ENCODE peak calls at places on chromosomes 12 and 14, in seven cellular contexts. S is dorsolateral prefrontal cortex, R is choroid plexus epithelial cell, X is pancreas, C is ascending aorta, Z is HCT116, U is tibial artery. F is an unnamed sample.

GRCh38 chr12:132356686-132357622 is 27.6 kb upstream of the GALNT9 start:
- DNase-seq in S (peak), R (peak), X (no peak), C (no peak), Z (peak), U (no peak), F (no peak)

GRCh38 chr12:132622437-132623071 is 4.0 kb downstream of the P2RX2 start:
- DNase-seq in S (peak), R (peak), X (peak), C (no peak), Z (no peak), U (no peak), F (no peak)

GRCh38 chr12:92929957-92930356 is 862 bp upstream of the EEA1 start:
- DNase-seq in S (no peak), R (no peak), X (no peak), C (no peak), Z (no peak), U (no peak), F (no peak)

GRCh38 chr14:102579696-102580551 is 12.5 kb upstream of the RCOR1 start:
- DNase-seq in S (no peak), R (peak), X (no peak), C (no peak), Z (no peak), U (no peak), F (no peak)

GRCh38 chr12:29320295-29321090 is 60.5 kb downstream of the ERGIC2 start:
- DNase-seq in S (no peak), R (peak), X (no peak), C (no peak), Z (no peak), U (no peak), F (no peak)

GRCh38 chr12:779745-780734 is 27.7 kb downstream of the WNK1 start:
- DNase-seq in S (no peak), R (peak), X (no peak), C (no peak), Z (no peak), U (no peak), F (no peak)

GRCh38 chr14:93912785-93913184 is 14.4 kb upstream of the FAM181A start:
- DNase-seq in S (no peak), R (no peak), X (no peak), C (no peak), Z (no peak), U (no peak), F (no peak)

GRCh38 chr14:20757963-20758362 is 10.2 kb upstream of the EDDM3B start:
- DNase-seq in S (peak), R (no peak), X (no peak), C (no peak), Z (no peak), U (no peak), F (peak)

GRCh38 chr14:32468955-32469354 is 139.9 kb downstream of the AKAP6 start:
- DNase-seq in S (no peak), R (peak), X (no peak), C (no peak), Z (no peak), U (peak), F (no peak)

GRCh38 chr14:35419429-35419841 is 14.9 kb upstream of the NFKBIA start:
- DNase-seq in S (no peak), R (peak), X (no peak), C (no peak), Z (no peak), U (no peak), F (no peak)

GRCh38 chr12:51753980-51754675 is 94.4 kb downstream of the FIGNL2 start:
- DNase-seq in S (no peak), R (no peak), X (no peak), C (no peak), Z (no peak), U (no peak), F (no peak)

GRCh38 chr14:51455041-51455835 is 196.5 kb upstream of the FRMD6 start:
- DNase-seq in S (no peak), R (no peak), X (no peak), C (no peak), Z (no peak), U (no peak), F (no peak)

GRCh38 chr12:685388-685787 is 22.1 kb upstream of the NINJ2 start:
- DNase-seq in S (no peak), R (peak), X (no peak), C (no peak), Z (no peak), U (no peak), F (peak)

GRCh38 chr12:47991106-47991550 is 13.1 kb downstream of the COL2A1 start:
- DNase-seq in S (no peak), R (no peak), X (peak), C (no peak), Z (no peak), U (no peak), F (no peak)

GRCh38 chr14:86777950-86778602 is 1214.9 kb downstream of the GALC start:
- DNase-seq in S (no peak), R (peak), X (no peak), C (no peak), Z (no peak), U (no peak), F (no peak)

GRCh38 chr12:26658991-26659390 is 174.0 kb downstream of the ITPR2 start:
- DNase-seq in S (no peak), R (peak), X (no peak), C (no peak), Z (no peak), U (no peak), F (no peak)

GRCh38 chr12:57529831-57530230 is 7.2 kb downstream of the MBD6 start:
- DNase-seq in S (no peak), R (no peak), X (no peak), C (no peak), Z (no peak), U (no peak), F (no peak)

GRCh38 chr12:104863549-104863948 is 94.5 kb downstream of the SLC41A2 start:
- DNase-seq in S (no peak), R (no peak), X (no peak), C (no peak), Z (no peak), U (no peak), F (no peak)

GRCh38 chr14:68363841-68364711 is 428.8 kb downstream of the ZFP36L1 start:
- DNase-seq in S (no peak), R (peak), X (no peak), C (no peak), Z (no peak), U (peak), F (no peak)

GRCh38 chr14:99924379-99924778 is 131.2 kb downstream of the EML1 start:
- DNase-seq in S (no peak), R (no peak), X (no peak), C (no peak), Z (no peak), U (no peak), F (no peak)

GRCh38 chr12:122422769-122423257 is 344 bp upstream of the CLIP1 start:
- DNase-seq in S (peak), R (peak), X (no peak), C (no peak), Z (no peak), U (no peak), F (peak)

GRCh38 chr14:91021115-91021514 is 39.3 kb downstream of the RPS6KA5 start:
- DNase-seq in S (no peak), R (no peak), X (no peak), C (no peak), Z (no peak), U (no peak), F (no peak)

GRCh38 chr12:52796839-52797528 is 1.1 kb upstream of the KRT3 start:
- DNase-seq in S (no peak), R (no peak), X (no peak), C (no peak), Z (no peak), U (no peak), F (no peak)

GRCh38 chr12:51421266-51421884 is 3.3 kb upstream of the SLC4A8 start:
- DNase-seq in S (peak), R (peak), X (no peak), C (no peak), Z (peak), U (no peak), F (no peak)

GRCh38 chr14:23093993-23094665 is 807 bp downstream of the ACIN1 start:
- DNase-seq in S (peak), R (peak), X (no peak), C (no peak), Z (no peak), U (no peak), F (no peak)
- TF ChIP-seq CTCF in S (no peak), R (peak), X (no peak), C (no peak), Z (peak), U (no peak), F (no peak)

DNA sequence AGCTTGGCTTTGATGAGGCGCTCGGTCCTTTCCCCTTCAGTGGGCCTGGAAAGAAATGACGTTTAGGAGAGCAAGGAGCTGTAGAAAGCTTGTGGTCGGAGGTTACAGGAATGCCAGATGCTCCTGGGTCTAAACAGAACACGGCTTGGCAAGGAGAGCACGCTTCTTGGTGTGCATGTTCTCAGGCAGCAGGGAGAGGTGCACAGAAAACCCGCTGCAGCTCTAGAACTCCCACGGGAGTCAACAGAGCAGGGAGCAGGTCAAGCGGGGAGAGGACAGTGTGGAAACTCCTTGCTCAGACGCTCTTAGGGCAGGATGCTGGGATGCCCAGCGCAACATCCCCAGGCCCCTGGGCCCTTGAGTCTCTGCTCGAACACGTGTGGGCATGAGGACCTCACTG is 51.0 kb downstream of the SSH1 start:
- DNase-seq in S (no peak), R (peak), X (no peak), C (no peak), Z (no peak), U (no peak), F (no peak)
- TF ChIP-seq CTCF in S (no peak), R (no peak), X (no peak), C (no peak), Z (no peak), U (no peak), F (no peak)

DNA sequence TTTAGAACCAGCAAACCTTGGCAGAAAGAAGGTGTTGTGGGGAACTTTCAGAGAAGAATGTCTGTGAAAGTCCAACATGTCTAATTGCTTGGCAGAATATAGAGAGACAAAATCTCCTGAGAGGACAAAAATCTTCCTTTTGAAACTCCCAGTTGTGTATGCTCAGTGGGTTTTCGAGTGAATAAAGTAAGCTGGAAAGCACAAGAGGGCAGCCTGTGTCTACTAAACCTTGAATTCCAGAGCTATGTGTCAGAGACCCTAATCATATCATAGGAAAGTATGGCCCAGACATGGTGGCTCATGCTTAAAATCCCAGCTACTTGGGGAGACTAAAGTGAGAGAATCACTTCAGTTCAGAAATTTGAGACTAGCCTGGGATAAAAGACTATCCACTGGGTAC is 661.2 kb downstream of the SLC16A7 start:
- DNase-seq in S (no peak), R (peak), X (no peak), C (no peak), Z (peak), U (no peak), F (no peak)
- TF ChIP-seq CTCF in S (no peak), R (peak), X (no peak), C (no peak), Z (peak), U (no peak), F (no peak)

GRCh38 chr12:13011098-13011497 is 11.0 kb upstream of the HEBP1 start:
- DNase-seq in S (no peak), R (no peak), X (no peak), C (no peak), Z (no peak), U (no peak), F (no peak)
- TF ChIP-seq CTCF in S (no peak), R (no peak), X (no peak), C (no peak), Z (no peak), U (no peak), F (no peak)

DNA sequence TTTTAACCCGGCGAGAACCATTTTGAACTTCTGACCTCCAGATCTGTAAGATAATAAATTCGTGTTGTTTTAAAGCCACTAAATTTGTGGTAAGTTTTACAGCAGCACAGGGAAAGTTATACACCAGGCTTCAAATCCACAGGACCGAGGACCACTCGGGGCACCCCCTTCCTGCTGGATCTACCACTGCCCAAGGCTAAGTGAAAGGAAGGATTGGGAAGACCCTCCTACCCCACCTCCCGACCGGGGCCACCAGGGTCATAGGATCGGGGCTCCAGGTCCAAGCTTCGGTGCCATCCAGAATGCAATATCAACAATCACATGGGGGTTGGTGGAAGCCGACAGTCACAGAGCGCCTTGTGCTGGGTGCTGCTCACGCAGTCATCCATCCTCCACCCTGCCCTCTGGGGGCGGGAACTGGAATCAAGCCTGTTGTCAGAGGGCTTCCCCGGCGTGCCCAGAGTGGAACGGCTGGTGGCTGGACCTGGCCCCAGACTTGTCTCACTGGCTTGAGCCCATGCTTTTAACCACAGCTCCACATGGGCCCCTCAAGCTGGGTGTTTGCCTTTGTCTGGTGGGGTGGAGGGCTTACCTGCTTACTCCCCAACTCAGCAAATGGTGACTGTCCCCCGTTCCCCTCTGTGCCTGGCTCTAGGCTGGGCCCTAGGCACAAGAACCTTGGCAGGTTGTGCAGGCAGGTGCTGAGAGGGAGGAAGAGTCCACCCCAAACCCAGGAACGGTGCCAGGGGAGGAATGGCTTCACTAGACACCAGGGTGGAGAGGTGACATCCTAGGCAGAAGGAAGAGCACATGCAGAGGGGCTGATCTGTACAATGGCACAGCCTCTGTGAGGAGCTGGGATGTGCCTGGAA is 180.3 kb upstream of the RTL1 start:
- DNase-seq in S (no peak), R (no peak), X (peak), C (no peak), Z (peak), U (peak), F (no peak)
- TF ChIP-seq CTCF in S (no peak), R (peak), X (no peak), C (no peak), Z (peak), U (no peak), F (no peak)

DNA sequence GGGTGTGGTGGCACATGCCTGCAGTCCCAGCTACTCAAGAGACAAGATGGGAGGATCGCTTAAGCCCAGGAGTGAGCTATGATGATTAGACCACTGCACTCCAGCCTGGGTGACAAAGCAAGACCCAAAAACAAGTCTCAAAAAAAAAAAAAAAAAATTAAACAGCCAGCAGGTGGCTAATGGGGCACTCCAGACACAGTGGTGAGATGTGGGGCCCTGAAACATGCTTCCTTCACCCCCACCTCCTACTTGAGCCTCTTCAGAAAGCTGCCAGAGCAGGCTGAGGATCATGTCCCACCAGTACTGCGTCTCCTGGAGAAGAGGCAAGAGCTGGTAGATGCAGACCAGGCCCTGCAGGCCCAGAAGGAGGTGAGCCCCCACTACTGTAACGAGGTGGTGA is 2.1 kb downstream of the CFAP73 start:
- DNase-seq in S (no peak), R (no peak), X (no peak), C (no peak), Z (no peak), U (no peak), F (no peak)
- TF ChIP-seq CTCF in S (no peak), R (no peak), X (no peak), C (no peak), Z (peak), U (no peak), F (no peak)

GRCh38 chr12:89949457-89950195 is 241.0 kb upstream of the ATP2B1 start:
- DNase-seq in S (no peak), R (peak), X (no peak), C (no peak), Z (no peak), U (peak), F (peak)
- TF ChIP-seq CTCF in S (no peak), R (peak), X (no peak), C (no peak), Z (no peak), U (peak), F (peak)

GRCh38 chr12:124862768-124863408 is 776 bp downstream of the SCARB1 start:
- DNase-seq in S (peak), R (peak), X (peak), C (no peak), Z (no peak), U (no peak), F (no peak)

GRCh38 chr12:124864326-124864752 is 675 bp upstream of the SCARB1 start:
- DNase-seq in S (no peak), R (no peak), X (no peak), C (no peak), Z (no peak), U (no peak), F (no peak)

GRCh38 chr12:124861898-124862676 is 1.6 kb downstream of the SCARB1 start:
- DNase-seq in S (no peak), R (no peak), X (no peak), C (no peak), Z (no peak), U (no peak), F (no peak)

GRCh38 chr12:124865728-124866127 is 2.1 kb upstream of the SCARB1 start:
- DNase-seq in S (no peak), R (no peak), X (no peak), C (no peak), Z (no peak), U (no peak), F (no peak)

GRCh38 chr12:124863409-124864325 is at the start of gene SCARB1:
- DNase-seq in S (peak), R (peak), X (peak), C (peak), Z (peak), U (peak), F (peak)
- TF ChIP-seq CTCF in S (peak), R (no peak), X (no peak), C (no peak), Z (peak), U (no peak), F (no peak)

GRCh38 chr12:43579240-43579639 is 27.2 kb upstream of the ADAMTS20 start:
- DNase-seq in S (no peak), R (peak), X (no peak), C (no peak), Z (no peak), U (no peak), F (no peak)
- TF ChIP-seq CTCF in S (no peak), R (no peak), X (no peak), C (no peak), Z (no peak), U (no peak), F (no peak)

GRCh38 chr12:125983094-125983783 is 918.0 kb downstream of the AACS start:
- DNase-seq in S (peak), R (peak), X (peak), C (no peak), Z (no peak), U (no peak), F (no peak)
- TF ChIP-seq CTCF in S (no peak), R (no peak), X (no peak), C (no peak), Z (no peak), U (no peak), F (no peak)